ENCODE peak calls at places on chromosomes 2 and 18, in nine cellular contexts. E is activated CD8-positive, alpha-beta T cell treated with anti-CD3 and anti-CD28 coated beads, Interleukin-2, amount 10 ng/mL, durations not matched to agents 7 days and 5 days; A is T-helper 1 cell; X is midbrain; Y is EH; S is activated naive CD4-positive, alpha-beta T cell; O is effector CD4-positive, alpha-beta T cell; N is activated T-cell treated with anti-CD3 and anti-CD28 coated beads, Interleukin-2, amount 50 U/mL, for 24 hours; I is posterior vena cava. F is an unnamed sample.

GRCh38 chr18:54162431-54162830 is 62.0 kb downstream of the MBD2 start:
- DNase-seq in E (no peak), A (no peak), X (no peak), Y (peak; percentile 92), S (no peak), O (no peak), N (no peak), I (no peak), F (no peak)

GRCh38 chr18:47284691-47285370 is 33.4 kb upstream of the SKOR2 start:
- DNase-seq in E (no peak), A (no peak), X (no peak), Y (no peak), S (no peak), O (no peak), N (no peak), I (no peak), F (no peak)

GRCh38 chr2:61758159-61758558 is 95.7 kb downstream of the FAM161A start:
- DNase-seq in E (no peak), A (no peak), X (no peak), Y (no peak), S (no peak), O (no peak), N (no peak), I (no peak), F (no peak)

GRCh38 chr2:123840614-123841013 is 184.5 kb upstream of the CNTNAP5 start:
- DNase-seq in E (no peak), A (no peak), X (no peak), Y (no peak), S (no peak), O (no peak), N (no peak), I (no peak), F (no peak)

GRCh38 chr2:27133195-27133875 is 1.1 kb downstream of the PREB start:
- DNase-seq in E (peak; percentile 46), A (no peak), X (no peak), Y (peak; percentile 13), S (no peak), O (no peak), N (peak; percentile 46), I (peak; percentile 80), F (no peak)

GRCh38 chr2:48707466-48707865 is 48.1 kb downstream of the LHCGR start:
- DNase-seq in E (no peak), A (no peak), X (no peak), Y (no peak), S (no peak), O (no peak), N (no peak), I (no peak), F (no peak)

GRCh38 chr18:3269241-3269640 is 7.3 kb downstream of the MYL12B start:
- DNase-seq in E (no peak), A (no peak), X (no peak), Y (peak; percentile 91), S (no peak), O (no peak), N (no peak), I (no peak), F (no peak)

GRCh38 chr2:3112131-3112530 is 265.5 kb downstream of the EIPR1 start:
- DNase-seq in E (no peak), A (no peak), X (no peak), Y (no peak), S (no peak), O (no peak), N (no peak), I (no peak), F (peak; percentile 23)

GRCh38 chr2:28855193-28855592 is 14.9 kb downstream of the TRMT61B start:
- DNase-seq in E (no peak), A (no peak), X (no peak), Y (peak; percentile 60), S (no peak), O (no peak), N (no peak), I (no peak), F (no peak)

GRCh38 chr2:176174382-176174834 is 14.1 kb upstream of the HOXD1 start:
- DNase-seq in E (no peak), A (no peak), X (peak; percentile 39), Y (no peak), S (no peak), O (no peak), N (no peak), I (no peak), F (no peak)

GRCh38 chr18:38493991-38494559 is 928.5 kb upstream of the CELF4 start:
- DNase-seq in E (no peak), A (no peak), X (no peak), Y (no peak), S (no peak), O (no peak), N (no peak), I (no peak), F (no peak)

GRCh38 chr18:59861963-59862819 is 37.6 kb upstream of the PMAIP1 start:
- DNase-seq in E (no peak), A (no peak), X (no peak), Y (no peak), S (no peak), O (no peak), N (no peak), I (no peak), F (no peak)

GRCh38 chr2:180776924-180777323 is 203.5 kb upstream of the UBE2E3 start:
- DNase-seq in E (no peak), A (no peak), X (no peak), Y (peak; percentile 63), S (no peak), O (no peak), N (no peak), I (no peak), F (no peak)

GRCh38 chr2:171553858-171554257 is 31.6 kb downstream of the CYBRD1 start:
- DNase-seq in E (no peak), A (no peak), X (peak; percentile 45), Y (no peak), S (no peak), O (no peak), N (no peak), I (no peak), F (no peak)

GRCh38 chr18:49697757-49698595 is 115.4 kb downstream of the ACAA2 start:
- DNase-seq in E (no peak), A (no peak), X (no peak), Y (peak; percentile 77), S (no peak), O (no peak), N (no peak), I (peak; percentile 85), F (no peak)

GRCh38 chr2:140273958-140274357 is 1493.8 kb upstream of the NXPH2 start:
- DNase-seq in E (no peak), A (no peak), X (no peak), Y (no peak), S (no peak), O (no peak), N (no peak), I (no peak), F (no peak)

GRCh38 chr18:24373331-24373730 is 24.3 kb downstream of the OSBPL1A start:
- DNase-seq in E (no peak), A (no peak), X (no peak), Y (no peak), S (no peak), O (no peak), N (no peak), I (no peak), F (no peak)

GRCh38 chr2:240916571-240917008 is 10.5 kb downstream of the CROCC2 start:
- DNase-seq in E (no peak), A (no peak), X (no peak), Y (peak; percentile 94), S (no peak), O (no peak), N (no peak), I (peak; percentile 96), F (peak; percentile 64)

GRCh38 chr2:56185101-56185581 is 1.4 kb downstream of the CCDC85A start:
- DNase-seq in E (no peak), A (no peak), X (peak; percentile 33), Y (peak; percentile 56), S (no peak), O (no peak), N (no peak), I (no peak), F (no peak)

GRCh38 chr2:44537264-44537663 is 175.5 kb downstream of the CAMKMT start:
- DNase-seq in E (no peak), A (no peak), X (no peak), Y (peak; percentile 4), S (no peak), O (no peak), N (no peak), I (no peak), F (no peak)

GRCh38 chr2:68653538-68653982 is 10.2 kb downstream of the PROKR1 start:
- DNase-seq in E (peak; percentile 77), A (no peak), X (no peak), Y (peak; percentile 65), S (no peak), O (no peak), N (peak; percentile 60), I (no peak), F (no peak)

GRCh38 chr2:85791704-85792565 is 38.1 kb downstream of the ATOH8 start:
- DNase-seq in E (no peak), A (no peak), X (no peak), Y (no peak), S (no peak), O (no peak), N (no peak), I (peak; percentile 81), F (no peak)

GRCh38 chr2:179856205-179856604 is 5.2 kb downstream of the ZNF385B start:
- DNase-seq in E (no peak), A (no peak), X (no peak), Y (no peak), S (no peak), O (no peak), N (no peak), I (no peak), F (no peak)

GRCh38 chr2:120305296-120305695 is 40.6 kb upstream of the INHBB start:
- DNase-seq in E (no peak), A (no peak), X (peak; percentile 16), Y (peak; percentile 36), S (no peak), O (no peak), N (no peak), I (no peak), F (no peak)

GRCh38 chr2:229431331-229431954 is 160.4 kb upstream of the PID1 start:
- DNase-seq in E (no peak), A (no peak), X (peak; percentile 74), Y (peak; percentile 61), S (no peak), O (no peak), N (no peak), I (no peak), F (no peak)

GRCh38 chr2:176079851-176080539 is 3.8 kb downstream of the EVX2 start:
- DNase-seq in E (no peak), A (no peak), X (no peak), Y (peak; percentile 69), S (no peak), O (no peak), N (no peak), I (no peak), F (no peak)

F was measured in H1.